ENCODE peak calls at places on chromosomes 16 and 17, in six cellular contexts. U, Z, H, L, E and P are unnamed samples.

GRCh38 chr16:619476-620100 is 11.2 kb upstream of the WFIKKN1 start:
- DNase-seq in L (no peak), H (no peak), U (no peak), E (no peak), Z (no peak), P (no peak)

GRCh38 chr17:69093995-69094394 is 33.3 kb upstream of the ABCA9 start:
- DNase-seq in L (no peak), E (no peak), U (no peak), H (no peak), Z (no peak), P (no peak)

GRCh38 chr16:13558752-13559151 is 361.2 kb upstream of the ERCC4 start:
- DNase-seq in U (no peak), Z (no peak), L (no peak), H (no peak), E (no peak), P (no peak)

GRCh38 chr17:40526668-40527067 is 25.2 kb upstream of the TNS4 start:
- DNase-seq in Z (no peak), U (no peak), E (no peak), L (no peak), H (no peak), P (peak)

GRCh38 chr17:32445075-32445427 is 741 bp downstream of the PSMD11 start:
- DNase-seq in H (no peak), E (peak), L (no peak), U (no peak), Z (peak), P (no peak)

GRCh38 chr17:79790805-79791353 is 6.0 kb downstream of the CBX8 start:
- DNase-seq in U (no peak), Z (no peak), E (no peak), L (no peak), H (no peak), P (no peak)

GRCh38 chr17:37220609-37220953 is 155.2 kb upstream of the C17orf78 start:
- DNase-seq in U (peak), H (no peak), E (no peak), Z (no peak), L (no peak), P (no peak)

GRCh38 chr17:67125924-67126323 is 81.6 kb downstream of the CACNG1 start:
- DNase-seq in Z (no peak), H (no peak), L (no peak), U (no peak), E (no peak), P (no peak)